ENCODE peak calls at places on chromosomes 7 and 10, in four cellular contexts. Y is neural crest cell; D is CD8-positive, alpha-beta T cell; W is AG20443. O is an unnamed sample.

GRCh38 chr10:24493168-24493567 is 230.5 kb downstream of the ARHGAP21 start:
- DNase-seq in W (no peak), D (no peak), Y (no peak), O (no peak)

GRCh38 chr7:44977956-44978355 is 859 bp downstream of the MYO1G start:
- DNase-seq in Y (no peak), W (no peak), D (peak), O (no peak)

GRCh38 chr7:121329460-121330052 is 756 bp downstream of the WNT16 start:
- DNase-seq in W (peak), D (no peak), Y (peak), O (peak)

GRCh38 chr10:113665806-113666354 is 2.0 kb upstream of the NRAP start:
- DNase-seq in Y (no peak), W (peak), D (no peak), O (no peak)

GRCh38 chr10:43220971-43221418 is 45.9 kb downstream of the RASGEF1A start:
- DNase-seq in W (no peak), D (no peak), Y (no peak), O (no peak)

GRCh38 chr10:59240581-59241183 is 64.2 kb downstream of the PHYHIPL start:
- DNase-seq in Y (peak), W (peak), D (no peak), O (peak)

GRCh38 chr10:45514283-45515270 is 140.6 kb downstream of the ALOX5 start:
- DNase-seq in D (no peak), W (peak), Y (no peak), O (no peak)

GRCh38 chr7:39321909-39322498 is 244.2 kb upstream of the YAE1 start:
- DNase-seq in D (no peak), Y (no peak), W (no peak), O (peak)

GRCh38 chr10:49281461-49281860 is 17.5 kb upstream of the C10orf71 start:
- DNase-seq in W (no peak), Y (no peak), D (no peak), O (peak)

GRCh38 chr10:123148414-123149161 is 652 bp downstream of the HMX2 start:
- DNase-seq in W (no peak), Y (no peak), D (no peak), O (peak)

GRCh38 chr7:124032369-124033092 is at the start of gene TMEM229A:
- DNase-seq in D (no peak), Y (peak), W (peak), O (peak)

GRCh38 chr7:74405191-74405898 is 48.4 kb upstream of the GTF2IRD1 start:
- DNase-seq in W (peak), Y (peak), D (no peak), O (peak)

GRCh38 chr7:139722604-139723003 is 55.2 kb downstream of the HIPK2 start:
- DNase-seq in Y (no peak), D (no peak), W (no peak), O (no peak)

GRCh38 chr7:12370249-12370648 is 33.4 kb downstream of the VWDE start:
- DNase-seq in Y (no peak), D (no peak), W (no peak), O (no peak)

GRCh38 chr7:135650831-135651573 is 11.3 kb upstream of the STMP1 start:
- DNase-seq in W (peak), Y (no peak), D (no peak), O (no peak)

GRCh38 chr7:92161271-92161670 is 17.7 kb downstream of the LRRD1 start:
- DNase-seq in Y (no peak), D (no peak), W (no peak), O (no peak)

GRCh38 chr10:116947838-116948529 is 57.0 kb downstream of the SHTN1 start:
- DNase-seq in W (peak), D (no peak), Y (no peak), O (no peak)

GRCh38 chr10:4121531-4122380 is 336.7 kb upstream of the KLF6 start:
- DNase-seq in W (no peak), Y (no peak), D (no peak), O (no peak)

GRCh38 chr10:324593-324992 is 189.3 kb downstream of the ZMYND11 start:
- DNase-seq in D (no peak), W (no peak), Y (no peak), O (no peak)

GRCh38 chr10:126229701-126230100 is 158.6 kb downstream of the ADAM12 start:
- DNase-seq in D (no peak), W (no peak), Y (no peak), O (no peak)